ENCODE peak calls at places on chromosomes 12 and 14, in seven cellular contexts. Z is endodermal cell; V is MCF 10A; T is activated CD4-positive, alpha-beta T cell treated with anti-CD3 and anti-CD28 coated beads, Interleukin-2, amount 50 U/mL, for 1 hour; F is central memory CD4-positive, alpha-beta T cell; S is AG09319; A is AG20443. X is an unnamed sample.

GRCh38 chr14:68627050-68627867 is 165.6 kb downstream of the ZFP36L1 start:
- DNase-seq in Z (peak), V (no peak), T (no peak), F (no peak), S (no peak), A (no peak), X (no peak)

GRCh38 chr14:65791551-65791981 is 379.0 kb downstream of the FUT8 start:
- DNase-seq in Z (peak), V (no peak), T (no peak), F (peak), S (peak), A (peak), X (no peak)

GRCh38 chr12:76878045-76878898 is 547 bp downstream of the CSRP2 start:
- DNase-seq in Z (peak), V (peak), T (peak), F (no peak), S (no peak), A (peak), X (no peak)

GRCh38 chr14:92427096-92427495 is 86.5 kb upstream of the RIN3 start:
- DNase-seq in Z (no peak), V (no peak), T (no peak), F (no peak), S (no peak), A (no peak), X (no peak)

GRCh38 chr12:32039917-32040575 is 66.6 kb upstream of the BICD1 start:
- DNase-seq in Z (peak), V (no peak), T (no peak), F (no peak), S (no peak), A (no peak), X (no peak)

GRCh38 chr14:58479975-58480374 is 52.5 kb downstream of the KIAA0586 start:
- DNase-seq in Z (no peak), V (no peak), T (no peak), F (no peak), S (no peak), A (no peak), X (no peak)

GRCh38 chr12:6949063-6949594 is 2.0 kb upstream of the PTPN6 start:
- DNase-seq in Z (no peak), V (no peak), T (no peak), F (no peak), S (no peak), A (no peak), X (no peak)

GRCh38 chr12:124940393-124941169 is 26.1 kb upstream of the UBC start:
- DNase-seq in Z (peak), V (peak), T (peak), F (peak), S (peak), A (peak), X (no peak)

GRCh38 chr12:117347588-117347987 is 13.8 kb downstream of the NOS1 start:
- DNase-seq in Z (no peak), V (peak), T (no peak), F (no peak), S (no peak), A (no peak), X (no peak)

GRCh38 chr14:92143962-92144361 is 22.2 kb downstream of the CPSF2 start:
- DNase-seq in Z (no peak), V (no peak), T (no peak), F (no peak), S (no peak), A (no peak), X (no peak)

GRCh38 chr12:2053675-2054070 is 886 bp downstream of the CACNA1C start:
- DNase-seq in Z (peak), V (no peak), T (no peak), F (no peak), S (no peak), A (peak), X (no peak)

GRCh38 chr12:68040450-68041075 is 51.3 kb downstream of the IFNG-AS1 start:
- DNase-seq in Z (peak), V (peak), T (peak), F (peak), S (peak), A (peak), X (peak)

GRCh38 chr12:48159976-48160525 is 2.7 kb upstream of the ASB8 start:
- DNase-seq in Z (no peak), V (no peak), T (no peak), F (no peak), S (peak), A (no peak), X (no peak)

GRCh38 chr14:49766839-49767238 is 1.1 kb upstream of the KLHDC2 start:
- DNase-seq in Z (peak), V (no peak), T (no peak), F (peak), S (no peak), A (peak), X (no peak)

GRCh38 chr14:31992051-31992450 is 85.1 kb upstream of the ARHGAP5 start:
- DNase-seq in Z (no peak), V (peak), T (no peak), F (no peak), S (no peak), A (peak), X (no peak)

GRCh38 chr12:124665516-124665915 is 98.1 kb upstream of the NCOR2 start:
- DNase-seq in Z (no peak), V (no peak), T (no peak), F (no peak), S (no peak), A (no peak), X (no peak)

GRCh38 chr12:94872671-94873367 is 130.7 kb downstream of the NDUFA12 start:
- DNase-seq in Z (peak), V (no peak), T (no peak), F (no peak), S (no peak), A (no peak), X (no peak)

GRCh38 chr14:59013672-59014298 is 174.7 kb upstream of the DAAM1 start:
- DNase-seq in Z (no peak), V (peak), T (no peak), F (no peak), S (no peak), A (no peak), X (no peak)

GRCh38 chr12:27610380-27610779 is 85.9 kb upstream of the REP15 start:
- DNase-seq in Z (no peak), V (peak), T (no peak), F (no peak), S (no peak), A (peak), X (no peak)

GRCh38 chr14:71533396-71533795 is 398.8 kb upstream of the RGS6 start:
- DNase-seq in Z (no peak), V (no peak), T (no peak), F (no peak), S (no peak), A (no peak), X (no peak)

X was measured in amniotic stem cell.